ENCODE peak calls at places on chromosomes 5 and 9, in four cellular contexts. N is GM12891; E is memory B cell; V is activated gamma-delta T cell treated with anti-CD3 and anti-CD28 coated beads, Interleukin-2, amount 50 U/mL, for 16 hours. C is an unnamed sample.

GRCh38 chr5:127040779-127041520 is 10.6 kb upstream of the MARCHF3 start:
- DNase-seq in N (no peak), E (no peak), V (no peak), C (peak)

GRCh38 chr9:2018764-2019548 is 3.8 kb downstream of the SMARCA2 start:
- DNase-seq in N (no peak), E (no peak), V (no peak), C (no peak)

GRCh38 chr5:149205625-149206523 is 64.6 kb downstream of the ABLIM3 start:
- DNase-seq in N (no peak), E (no peak), V (no peak), C (peak)

GRCh38 chr5:159094745-159095144 is 5.0 kb downstream of the EBF1 start:
- DNase-seq in N (no peak), E (peak), V (peak), C (peak)

GRCh38 chr5:43315262-43315661 is 2.0 kb upstream of the HMGCS1 start:
- DNase-seq in N (no peak), E (no peak), V (no peak), C (peak)

GRCh38 chr5:168472329-168472728 is 13.9 kb upstream of the RARS1 start:
- DNase-seq in N (no peak), E (no peak), V (no peak), C (peak)

GRCh38 chr9:38423939-38424843 is at the start of gene IGFBPL1:
- DNase-seq in N (peak), E (no peak), V (no peak), C (peak)

GRCh38 chr5:16536246-16536645 is 70.6 kb upstream of the ZNF622 start:
- DNase-seq in N (no peak), E (no peak), V (no peak), C (peak)

GRCh38 chr9:110015759-110016158 is 192.2 kb downstream of the C9orf152 start:
- DNase-seq in N (no peak), E (no peak), V (no peak), C (peak)

GRCh38 chr9:69174645-69175487 is 789 bp downstream of the TJP2 start:
- DNase-seq in N (peak), E (peak), V (no peak), C (peak)

GRCh38 chr9:11663913-11664312 is 1029.3 kb upstream of the TYRP1 start:
- DNase-seq in N (no peak), E (no peak), V (no peak), C (no peak)

GRCh38 chr5:9658726-9659125 is 28.6 kb upstream of the TAS2R1 start:
- DNase-seq in N (no peak), E (no peak), V (no peak), C (peak)

GRCh38 chr5:28779161-28779754 is 1740.9 kb upstream of the CDH9 start:
- DNase-seq in N (no peak), E (no peak), V (no peak), C (no peak)

GRCh38 chr9:72441296-72442211 is 76.5 kb upstream of the ZFAND5 start:
- DNase-seq in N (no peak), E (no peak), V (no peak), C (peak)

GRCh38 chr9:131347376-131348020 is 46.4 kb upstream of the PRRC2B start:
- DNase-seq in N (no peak), E (no peak), V (no peak), C (no peak)

GRCh38 chr9:37969558-37970300 is 65.8 kb upstream of the SLC25A51 start:
- DNase-seq in N (no peak), E (no peak), V (no peak), C (no peak)

GRCh38 chr5:95646569-95647330 is at the start of gene RFESD:
- DNase-seq in N (peak), E (peak), V (peak), C (peak)

GRCh38 chr9:124940521-124940893 is 376 bp downstream of the GOLGA1 start:
- DNase-seq in N (peak), E (no peak), V (no peak), C (no peak)

GRCh38 chr9:127102176-127102575 is 20.3 kb downstream of the ANGPTL2 start:
- DNase-seq in N (no peak), E (no peak), V (no peak), C (no peak)

GRCh38 chr5:93578813-93579560 is 2.0 kb downstream of the NR2F1-AS1 start:
- DNase-seq in N (no peak), E (no peak), V (no peak), C (peak)

GRCh38 chr5:10936081-10936480 is 175.0 kb upstream of the DAP start:
- DNase-seq in N (no peak), E (no peak), V (no peak), C (no peak)

GRCh38 chr5:5453131-5453530 is 30.7 kb downstream of the ICE1 start:
- DNase-seq in N (no peak), E (no peak), V (no peak), C (no peak)

GRCh38 chr5:122153774-122154173 is 24.4 kb downstream of the ZNF474 start:
- DNase-seq in N (no peak), E (no peak), V (no peak), C (no peak)

GRCh38 chr5:57316798-57317327 is 143.0 kb downstream of the GPBP1 start:
- DNase-seq in N (no peak), E (no peak), V (no peak), C (peak)

GRCh38 chr5:57655228-57655627 is 172.6 kb upstream of the ACTBL2 start:
- DNase-seq in N (no peak), E (no peak), V (no peak), C (no peak)

GRCh38 chr5:32278403-32278802 is 34.3 kb downstream of the MTMR12 start:
- DNase-seq in N (no peak), E (no peak), V (peak), C (peak)

GRCh38 chr5:175281714-175282113 is 162.3 kb downstream of the DRD1 start:
- DNase-seq in N (no peak), E (no peak), V (no peak), C (no peak)

GRCh38 chr9:36818242-36818938 is 215.7 kb downstream of the PAX5 start:
- DNase-seq in N (no peak), E (no peak), V (no peak), C (no peak)

GRCh38 chr5:91641730-91642350 is 258.7 kb upstream of the ARRDC3 start:
- DNase-seq in N (no peak), E (no peak), V (no peak), C (peak)

GRCh38 chr5:126384985-126385384 is 38.2 kb upstream of the GRAMD2B start:
- DNase-seq in N (no peak), E (no peak), V (no peak), C (peak)

GRCh38 chr5:73454379-73455036 is 5.9 kb upstream of the FOXD1 start:
- DNase-seq in N (no peak), E (peak), V (no peak), C (peak)

GRCh38 chr9:72262063-72262462 is 102.9 kb downstream of the ZFAND5 start:
- DNase-seq in N (no peak), E (no peak), V (no peak), C (no peak)

GRCh38 chr9:127418037-127418471 is 6.1 kb upstream of the ZNF79 start:
- DNase-seq in N (peak), E (no peak), V (no peak), C (no peak)

GRCh38 chr5:135307143-135307903 is 91.7 kb downstream of the MACROH2A1 start:
- DNase-seq in N (no peak), E (no peak), V (no peak), C (no peak)

GRCh38 chr9:20636883-20637440 is 14.7 kb upstream of the MLLT3 start:
- DNase-seq in N (no peak), E (no peak), V (no peak), C (no peak)

GRCh38 chr9:82600536-82601271 is 462.2 kb downstream of the RASEF start:
- DNase-seq in N (no peak), E (no peak), V (no peak), C (no peak)

GRCh38 chr9:122402403-122403268 is 31.8 kb downstream of the PTGS1 start:
- DNase-seq in N (no peak), E (no peak), V (no peak), C (peak)

GRCh38 chr9:133950916-133951231 is 41.2 kb downstream of the VAV2 start:
- DNase-seq in N (no peak), E (no peak), V (no peak), C (no peak)

GRCh38 chr5:141870871-141871270 is 7.3 kb downstream of the PCDH1 start:
- DNase-seq in N (no peak), E (no peak), V (no peak), C (no peak)